ENCODE peak calls at places on chromosomes 3 and 15, in seven cellular contexts. Y is A172, C is AG08396, M is activated B cell treated with CpG ODN at 0.5 μM for 24 hours, G is Kasumi-1, U is adipocyte, Z is colonic mucosa. D is an unnamed sample.
A peak's percentile ranks its signal among the peaks of the same experiment; 100 is the strongest.

GRCh38 chr3:175121225-175121624 is 262.1 kb downstream of the NAALADL2 start:
- DNase-seq in M (no peak), Y (peak; percentile 18), Z (peak; percentile 28), C (no peak), G (no peak), U (no peak), D (peak; percentile 12)

GRCh38 chr3:187165144-187165543 is 25.8 kb upstream of the RPL39L start:
- DNase-seq in G (peak; percentile 87), C (peak; percentile 34), U (peak; percentile 90), Z (peak; percentile 35), Y (peak; percentile 72), M (no peak), D (peak; percentile 64)

GRCh38 chr3:173945801-173946200 is 548.3 kb downstream of the NLGN1 start:
- DNase-seq in U (no peak), Y (no peak), C (no peak), Z (no peak), M (no peak), G (no peak), D (no peak)

GRCh38 chr3:55461896-55462295 is 25.2 kb downstream of the WNT5A start:
- DNase-seq in C (peak; percentile 40), Y (peak; percentile 64), U (peak; percentile 52), M (no peak), G (no peak), Z (no peak), D (no peak)

GRCh38 chr15:78540135-78540954 is at the start of gene PSMA4:
- DNase-seq in C (peak; percentile 97), Y (peak; percentile 70), M (peak; percentile 97), U (peak; percentile 94), Z (peak; percentile 95), G (peak; percentile 75), D (peak; percentile 86)

GRCh38 chr3:1971780-1972179 is 126.9 kb upstream of the CNTN4 start:
- DNase-seq in M (no peak), Z (no peak), Y (no peak), U (no peak), G (no peak), C (no peak), D (no peak)

GRCh38 chr3:157436583-157437300 is at the start of gene PTX3:
- DNase-seq in U (peak; percentile 91), C (peak; percentile 78), M (no peak), G (peak; percentile 86), Z (peak; percentile 30), Y (peak; percentile 90), D (peak; percentile 79)

GRCh38 chr3:184937611-184938010 is 125.6 kb downstream of the VPS8 start:
- DNase-seq in U (no peak), C (no peak), G (no peak), Z (no peak), Y (no peak), M (no peak), D (no peak)

GRCh38 chr3:182905623-182906022 is 74.7 kb downstream of the DCUN1D1 start:
- DNase-seq in U (no peak), G (no peak), C (no peak), Y (no peak), M (no peak), Z (no peak), D (no peak)

GRCh38 chr3:31105438-31106077 is 211.1 kb upstream of the GADL1 start:
- DNase-seq in Y (peak; percentile 95), C (peak; percentile 73), M (no peak), Z (no peak), G (no peak), U (peak; percentile 74), D (no peak)

GRCh38 chr3:21705769-21706168 is 45.2 kb downstream of the ZNF385D start:
- DNase-seq in M (no peak), G (no peak), Y (peak; percentile 80), Z (no peak), U (peak; percentile 55), C (peak; percentile 55), D (peak; percentile 75)

GRCh38 chr15:51375966-51376640 is 34.6 kb downstream of the GLDN start:
- DNase-seq in C (no peak), G (no peak), M (no peak), Y (no peak), Z (no peak), U (peak; percentile 21), D (no peak)

GRCh38 chr3:30518201-30518864 is 88.1 kb upstream of the TGFBR2 start:
- DNase-seq in G (no peak), M (no peak), C (no peak), Z (peak; percentile 40), Y (no peak), U (peak; percentile 11), D (peak; percentile 4)

GRCh38 chr15:44097552-44097951 is 97.5 kb downstream of the FRMD5 start:
- DNase-seq in G (no peak), M (no peak), C (no peak), U (no peak), Y (no peak), Z (no peak), D (no peak)

GRCh38 chr15:72285927-72286516 is 13.7 kb upstream of the PARP6 start:
- DNase-seq in M (peak; percentile 26), G (peak; percentile 76), U (no peak), Y (peak; percentile 29), C (peak; percentile 45), Z (peak; percentile 46), D (no peak)

GRCh38 chr15:70013647-70014310 is 83.9 kb downstream of the TLE3 start:
- DNase-seq in G (no peak), Z (no peak), C (no peak), Y (no peak), U (no peak), M (no peak), D (no peak)

GRCh38 chr3:45026957-45027356 is 854 bp downstream of the CLEC3B start:
- DNase-seq in G (no peak), C (peak; percentile 76), Z (peak; percentile 48), U (peak; percentile 60), Y (no peak), M (no peak), D (no peak)

GRCh38 chr3:57261929-57262328 is 30.6 kb downstream of the ASB14 start:
- DNase-seq in U (no peak), M (no peak), Z (no peak), C (no peak), G (no peak), Y (no peak), D (no peak)

GRCh38 chr3:49013113-49013737 is 5.2 kb downstream of the DALRD3 start:
- DNase-seq in Z (no peak), Y (no peak), G (no peak), M (no peak), U (no peak), C (no peak), D (no peak)

GRCh38 chr3:54122046-54122801 is at the start of gene CACNA2D3:
- DNase-seq in U (peak; percentile 52), Y (peak; percentile 32), G (no peak), Z (peak; percentile 56), M (no peak), C (peak; percentile 55), D (peak; percentile 76)

GRCh38 chr15:89377842-89378698 is 43.4 kb upstream of the POLG start:
- DNase-seq in C (no peak), Z (no peak), M (no peak), Y (no peak), G (no peak), U (peak; percentile 17), D (no peak)

GRCh38 chr3:41653575-41654239 is 308.2 kb downstream of the ULK4 start:
- DNase-seq in M (no peak), G (no peak), C (no peak), Y (no peak), U (peak; percentile 39), Z (no peak), D (peak; percentile 1)

D was measured in Caki2.